ENCODE peak calls at places on chromosomes 13 and 19, in four cellular contexts. Q, I, W and S are unnamed samples. For H3K36me3, the result is how much of the 10 kb centered on the place peaks cover.

GRCh38 chr13:50850445-50850844 is 7.0 kb upstream of the DLEU7 start:
- DNase-seq in Q (no peak), I (no peak), W (no peak), S (no peak)

GRCh38 chr19:23957660-23958281 is 43.1 kb downstream of the ZNF726 start:
- DNase-seq in Q (no peak), I (no peak), W (no peak), S (peak)

GRCh38 chr13:41148421-41149283 is 16.1 kb upstream of the KBTBD6 start:
- DNase-seq in Q (no peak), I (no peak), W (no peak), S (no peak)

GRCh38 chr13:90315061-90315460 is 1032.4 kb upstream of the MIR17HG start:
- DNase-seq in Q (no peak), I (no peak), W (no peak), S (no peak)

GRCh38 chr19:10113964-10114650 is 2.6 kb downstream of the P2RY11 start:
- DNase-seq in Q (no peak), I (no peak), W (no peak), S (no peak)

GRCh38 chr19:41930926-41931592 is 2.8 kb upstream of the ERFL start:
- DNase-seq in Q (no peak), I (no peak), W (no peak), S (no peak)

GRCh38 chr19:10644351-10645007 is 9.7 kb upstream of the ILF3 start:
- DNase-seq in Q (peak), I (peak), W (peak), S (no peak)

GRCh38 chr13:39036212-39036611 is 1.7 kb downstream of the PROSER1 start:
- DNase-seq in Q (no peak), I (no peak), W (no peak), S (no peak)

GRCh38 chr13:79483302-79483701 is 2.3 kb downstream of the NDFIP2 start:
- DNase-seq in Q (no peak), I (no peak), W (no peak), S (no peak)

GRCh38 chr19:49064768-49065611 is at the start of gene NTF4:
- DNase-seq in Q (peak), I (peak), W (no peak), S (no peak)
- H3K4me3 ChIP-seq in Q (peak), I (no peak), W (peak), S (peak)

DNA sequence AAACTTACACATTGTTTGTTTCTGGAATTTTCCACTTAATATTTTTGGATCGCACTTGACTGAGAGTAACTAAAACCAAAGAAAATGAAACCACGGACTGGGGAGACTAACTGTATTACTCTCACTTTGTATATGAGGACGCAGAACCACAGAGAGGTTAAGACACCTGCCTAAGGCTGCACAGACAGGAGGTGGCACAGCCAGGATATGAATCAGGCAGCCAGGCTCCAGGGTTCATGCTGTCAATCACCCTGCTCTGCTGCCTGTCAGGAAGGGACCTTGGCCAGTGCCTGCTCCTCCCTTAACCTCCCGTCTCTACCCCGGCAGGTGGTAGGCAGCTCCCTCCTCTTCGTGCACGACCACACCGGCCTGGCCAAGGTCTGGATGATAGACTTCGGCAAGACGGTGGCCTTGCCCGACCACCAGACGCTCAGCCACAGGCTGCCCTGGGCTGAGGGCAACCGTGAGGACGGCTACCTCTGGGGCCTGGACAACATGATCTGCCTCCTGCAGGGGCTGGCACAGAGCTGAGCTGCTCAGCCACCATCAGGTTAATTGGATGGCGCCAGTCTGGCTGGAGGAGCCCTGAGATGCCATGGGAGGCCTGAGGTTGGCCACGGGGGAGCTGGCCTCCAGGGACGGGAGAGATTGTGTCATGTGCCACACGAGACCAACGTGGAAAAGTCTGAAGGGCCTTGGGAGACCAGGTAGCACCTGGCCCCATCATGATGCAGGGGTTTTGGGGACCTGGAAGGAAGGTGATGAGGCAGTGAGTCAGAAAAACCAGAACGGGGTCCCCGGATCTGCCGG is 11.0 kb downstream of the ACTMAP start:
- DNase-seq in Q (no peak), I (no peak), W (no peak), S (no peak)
- H3K36me3 ChIP-seq in Q (half or more), I (under half), W (under half), S (under half)

GRCh38 chr19:19525611-19526380 is 2.9 kb upstream of the YJEFN3 start:
- DNase-seq in Q (no peak), I (no peak), W (no peak), S (no peak)
- H3K4me3 ChIP-seq in Q (no peak), I (no peak), W (no peak), S (no peak)

DNA sequence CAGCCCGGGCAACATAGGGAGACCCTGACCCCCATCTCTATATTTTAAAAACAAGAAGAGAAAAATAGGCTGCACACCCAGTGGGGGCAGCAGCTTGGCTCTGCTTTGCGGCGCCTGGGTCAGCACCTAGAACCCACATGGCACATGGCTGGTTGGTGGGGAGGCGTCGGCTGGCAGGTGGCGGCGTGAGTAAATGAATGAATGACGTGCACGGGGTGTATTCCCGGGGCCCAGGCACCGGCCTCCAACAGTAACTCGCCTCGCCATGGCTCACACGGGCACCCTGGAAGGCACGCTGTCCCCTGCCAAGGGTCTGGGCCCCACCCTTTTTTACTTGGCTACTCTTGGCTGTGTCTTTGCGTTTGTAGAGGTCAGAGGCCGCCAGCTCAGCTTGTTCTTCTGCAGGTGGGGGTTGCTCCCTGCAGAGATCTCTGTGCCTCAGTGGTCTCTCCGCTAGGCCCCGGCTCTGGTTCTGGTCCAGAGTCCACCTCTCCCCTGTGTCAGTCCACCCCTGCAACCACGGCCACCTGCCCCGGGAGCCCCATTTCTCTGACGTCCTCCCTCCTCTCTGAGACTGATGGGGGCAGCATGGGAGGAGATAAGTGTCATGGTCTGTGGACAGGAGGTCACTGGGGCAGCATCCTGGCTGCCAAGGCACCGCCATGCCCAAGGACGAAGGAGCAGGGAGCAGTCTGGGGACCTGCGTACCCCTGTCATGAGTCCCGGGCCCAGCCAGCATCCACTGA is 5.6 kb downstream of the FZR1 start:
- DNase-seq in Q (no peak), I (no peak), W (no peak), S (no peak)
- H3K36me3 ChIP-seq in Q (under half), I (under half), W (under half), S (under half)